ENCODE peak calls at places on chromosomes 7 and 10, in five cellular contexts. S, V, U, X and T are unnamed samples. For H3K27me3, the result is how much of the 10 kb centered on the place peaks cover.

GRCh38 chr10:104735036-104735435 is 93.9 kb downstream of the SORCS3 start:
- DNase-seq in X (no peak), V (no peak), S (no peak), U (peak), T (peak)

GRCh38 chr10:105650311-105650710 is 1009.2 kb downstream of the SORCS3 start:
- DNase-seq in S (no peak), V (no peak), U (no peak), X (no peak), T (no peak)

GRCh38 chr10:11610151-11610854 is 1.1 kb downstream of the USP6NL start:
- DNase-seq in V (no peak), X (no peak), S (no peak), U (no peak), T (no peak)

GRCh38 chr7:68862736-68863135 is 735.5 kb upstream of the AUTS2 start:
- DNase-seq in S (no peak), X (no peak), U (no peak), V (no peak), T (no peak)

GRCh38 chr7:120259382-120259781 is 13.6 kb upstream of the KCND2 start:
- DNase-seq in S (no peak), X (no peak), V (no peak), U (no peak), T (no peak)

GRCh38 chr10:49169776-49170175 is 18.4 kb downstream of the TMEM273 start:
- DNase-seq in U (no peak), X (no peak), S (no peak), V (no peak), T (no peak)

GRCh38 chr7:36522453-36523007 is 132.9 kb downstream of the ANLN start:
- DNase-seq in V (no peak), X (no peak), U (no peak), S (no peak), T (no peak)

GRCh38 chr10:78658645-78659632 is 409.8 kb upstream of the ZMIZ1 start:
- DNase-seq in X (no peak), S (no peak), U (no peak), V (no peak), T (no peak)

GRCh38 chr7:154383045-154383444 is 330.8 kb downstream of the DPP6 start:
- DNase-seq in S (no peak), X (no peak), V (no peak), U (no peak), T (no peak)

GRCh38 chr7:91656486-91657237 is 223.8 kb downstream of the MTERF1 start:
- DNase-seq in U (no peak), X (no peak), V (no peak), S (no peak), T (no peak)

GRCh38 chr7:129664029-129665012 is 52.8 kb downstream of the NRF1 start:
- DNase-seq in X (no peak), V (no peak), S (no peak), U (no peak), T (no peak)
- TF ChIP-seq CTCF in X (peak), V (no peak), S (no peak), U (peak), T (peak)

DNA sequence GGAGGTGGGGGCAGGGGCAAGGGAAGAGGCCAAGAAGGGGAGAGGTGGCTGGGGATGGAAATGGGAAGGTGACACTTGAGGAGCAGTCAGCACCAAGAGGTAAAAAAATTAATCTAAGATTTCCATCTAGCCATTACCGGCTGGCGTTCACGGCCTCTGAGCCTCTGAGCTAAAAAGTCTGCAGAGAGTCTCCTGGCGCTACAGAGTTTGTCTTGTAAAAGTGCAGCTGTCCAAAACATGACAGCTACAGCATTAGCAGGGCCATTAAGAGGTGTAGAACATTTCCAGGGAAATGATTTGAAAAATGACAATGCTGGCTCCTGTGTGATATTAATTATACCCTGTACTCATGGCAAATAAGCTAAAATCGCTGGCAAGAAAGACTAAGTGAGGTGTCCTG is 167.6 kb downstream of the LRMDA start:
- DNase-seq in V (no peak), X (no peak), U (no peak), S (no peak), T (no peak)
- H3K27me3 ChIP-seq in V (under half), X (under half), U (under half), S (under half), T (under half)

GRCh38 chr7:121985476-121985875 is 112.5 kb downstream of the PTPRZ1 start:
- DNase-seq in V (no peak), X (no peak), S (no peak), U (no peak), T (no peak)
- TF ChIP-seq CTCF in V (no peak), X (no peak), S (no peak), U (no peak), T (no peak)

GRCh38 chr10:46555366-46555712 is 1.1 kb downstream of the GPRIN2 start:
- DNase-seq in U (no peak), S (no peak), X (no peak), V (no peak), T (no peak)
- H3K27me3 ChIP-seq in U (half or more), S (under half), X (under half), V (under half), T (half or more)

GRCh38 chr7:24978837-24979469 is 1.0 kb downstream of the OSBPL3 start:
- DNase-seq in V (peak), U (no peak), X (no peak), S (peak), T (no peak)

GRCh38 chr7:24981544-24981951 is 1.6 kb upstream of the OSBPL3 start:
- DNase-seq in U (peak), V (peak), S (peak), X (peak), T (peak)

GRCh38 chr7:24979863-24980694 is at the start of gene OSBPL3:
- DNase-seq in V (peak), U (peak), S (peak), X (peak), T (peak)

GRCh38 chr7:24979470-24979862 is 512 bp downstream of the OSBPL3 start:
- DNase-seq in X (peak), S (peak), V (peak), U (peak), T (peak)

DNA sequence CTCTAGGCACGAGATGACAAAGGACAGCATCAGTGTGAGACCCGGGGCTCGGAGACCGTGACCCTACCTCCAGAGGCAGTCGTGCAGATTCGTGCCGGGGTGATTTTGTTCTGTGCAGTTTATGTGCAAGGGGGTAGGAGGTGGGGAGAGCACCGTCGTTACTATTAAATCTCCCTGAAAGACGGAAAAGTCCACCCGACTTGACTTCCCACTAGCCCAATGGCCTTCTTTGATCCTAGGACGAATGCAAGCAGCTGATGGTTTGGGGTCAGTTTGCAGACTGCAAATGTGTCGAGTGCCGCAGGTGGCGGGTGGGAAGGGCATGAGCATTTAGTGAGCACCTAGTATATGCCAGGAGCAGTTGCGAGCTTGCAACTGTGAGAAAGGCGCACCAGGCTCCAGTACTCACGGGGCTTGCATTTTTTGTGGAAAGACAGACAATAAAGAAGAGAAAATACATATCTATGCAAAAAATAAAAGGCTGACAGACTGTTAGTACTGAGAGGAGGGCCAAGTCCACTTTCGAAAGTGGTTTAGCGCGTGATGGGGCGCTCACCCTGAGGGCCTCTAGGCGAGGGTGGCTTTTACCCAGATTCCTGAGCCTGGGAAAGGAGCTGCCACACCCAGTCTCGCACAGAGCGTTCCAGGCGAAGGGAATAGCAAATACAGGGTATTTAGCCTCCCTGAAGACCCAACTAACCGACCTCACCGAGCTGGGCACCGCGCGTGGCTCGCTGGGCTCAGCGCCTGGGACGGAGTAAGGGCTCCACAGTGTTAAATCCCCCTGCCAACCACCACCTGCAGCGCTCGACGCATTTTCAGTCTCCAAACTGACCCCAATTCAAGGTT is 941 bp upstream of the OSBPL3 start:
- DNase-seq in X (no peak), U (peak), S (peak), V (peak), T (no peak)
- TF ChIP-seq CTCF in X (no peak), U (no peak), S (no peak), V (no peak), T (no peak)

GRCh38 chr7:155441856-155442255 is 16.1 kb upstream of the EN2 start:
- DNase-seq in S (no peak), V (no peak), U (no peak), X (no peak), T (no peak)

GRCh38 chr7:155448632-155449007 is 9.3 kb upstream of the EN2 start:
- DNase-seq in U (no peak), X (no peak), V (peak), S (no peak), T (no peak)

GRCh38 chr7:155449008-155449879 is 8.7 kb upstream of the EN2 start:
- DNase-seq in U (no peak), V (peak), X (no peak), S (no peak), T (no peak)

GRCh38 chr7:155447603-155448002 is 10.3 kb upstream of the EN2 start:
- DNase-seq in S (no peak), U (no peak), V (peak), X (no peak), T (no peak)

DNA sequence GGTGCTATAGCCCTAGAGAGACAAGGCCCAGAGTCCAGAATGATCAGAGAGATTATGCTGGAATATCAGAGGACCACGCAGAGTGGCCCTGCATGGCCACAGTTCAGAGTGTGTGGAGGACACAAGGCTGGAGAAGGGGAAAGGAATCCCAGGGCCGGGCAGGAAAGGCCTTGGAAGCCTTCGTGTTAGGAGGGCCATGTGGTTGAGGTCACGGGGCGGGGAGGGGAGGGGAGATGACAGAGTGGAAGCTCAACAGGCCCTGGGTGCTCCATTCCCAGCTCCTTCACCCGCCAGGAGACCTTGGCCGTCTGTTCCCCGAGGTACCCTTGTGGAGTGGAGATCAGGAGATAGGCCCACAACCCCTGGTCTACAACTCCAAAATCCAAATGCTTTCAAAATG is 13.2 kb upstream of the EN2 start:
- DNase-seq in U (no peak), X (no peak), V (no peak), S (no peak), T (no peak)
- H3K27me3 ChIP-seq in U (half or more), X (under half), V (under half), S (under half), T (half or more)